ENCODE peak calls at places on chromosomes 6 and 20, in eight cellular contexts. M is T-helper 1 cell; X is GM13977; P is 8988T; D is T-helper 2 cell; L is HuH-7; J is activated T-cell treated with anti-CD3 and anti-CD28 coated beads, Interleukin-2, amount 50 U/mL, for 72 hours; T is mammary epithelial cell. Q is an unnamed sample.

GRCh38 chr6:912871-913663 is 220.1 kb upstream of the EXOC2 start:
- DNase-seq in M (no peak), P (peak; percentile 41), L (peak; percentile 43), J (no peak), X (peak; percentile 42), T (peak; percentile 7), D (no peak), Q (peak; percentile 44)

GRCh38 chr6:31821301-31822037 is 6.1 kb upstream of the HSPA1B start:
- DNase-seq in P (peak; percentile 60), J (peak; percentile 80), D (no peak), L (peak; percentile 54), X (peak; percentile 65), T (peak; percentile 38), M (no peak), Q (peak; percentile 84)

GRCh38 chr20:63498950-63499332 is at the start of gene EEF1A2:
- DNase-seq in L (peak; percentile 76), T (no peak), D (peak; percentile 63), M (peak; percentile 50), J (peak; percentile 44), X (peak; percentile 79), P (peak; percentile 93), Q (peak; percentile 62)

GRCh38 chr6:21026576-21027273 is 492.5 kb downstream of the CDKAL1 start:
- DNase-seq in M (no peak), X (no peak), J (no peak), P (no peak), L (no peak), D (no peak), T (peak; percentile 66), Q (peak; percentile 76)

GRCh38 chr6:166420351-166420750 is 37.6 kb upstream of the MPC1 start:
- DNase-seq in X (no peak), J (no peak), P (no peak), D (no peak), T (no peak), L (peak; percentile 93), M (no peak), Q (peak; percentile 55)

GRCh38 chr6:26270121-26270861 is 94.7 kb upstream of the BTN3A2 start:
- DNase-seq in T (no peak), X (no peak), J (peak; percentile 25), D (no peak), M (no peak), P (no peak), L (no peak), Q (no peak)

GRCh38 chr20:58652606-58653303 is 1.7 kb downstream of the STX16 start:
- DNase-seq in J (no peak), L (peak; percentile 32), T (no peak), X (no peak), P (no peak), M (no peak), D (no peak), Q (peak; percentile 41)

GRCh38 chr6:164142312-164142711 is 727.8 kb downstream of the QKI start:
- DNase-seq in T (no peak), M (no peak), L (no peak), X (no peak), D (no peak), P (no peak), J (no peak), Q (no peak)

GRCh38 chr6:165641672-165642156 is 21.3 kb downstream of the PDE10A start:
- DNase-seq in D (no peak), L (no peak), M (no peak), J (no peak), X (no peak), P (no peak), T (no peak), Q (no peak)

GRCh38 chr20:621115-621756 is 11.1 kb upstream of the TCF15 start:
- DNase-seq in T (no peak), J (no peak), D (no peak), X (no peak), P (no peak), M (no peak), L (no peak), Q (no peak)

GRCh38 chr6:56366112-56366852 is 118.9 kb upstream of the COL21A1 start:
- DNase-seq in D (no peak), P (no peak), M (no peak), X (no peak), T (no peak), J (no peak), L (no peak), Q (no peak)

GRCh38 chr6:71444222-71444621 is 155.6 kb downstream of the OGFRL1 start:
- DNase-seq in M (no peak), P (no peak), J (no peak), L (no peak), X (no peak), T (no peak), D (no peak), Q (peak; percentile 40)

GRCh38 chr20:10513931-10514575 is 78.9 kb downstream of the SLX4IP start:
- DNase-seq in X (peak; percentile 18), P (no peak), T (no peak), M (no peak), L (no peak), J (peak; percentile 9), D (no peak), Q (peak; percentile 39)

GRCh38 chr6:1190361-1190760 is 121.5 kb upstream of the FOXQ1 start:
- DNase-seq in X (no peak), L (no peak), D (no peak), T (peak; percentile 87), M (no peak), P (peak; percentile 28), J (no peak), Q (peak; percentile 58)

GRCh38 chr6:53151676-53152075 is 3.0 kb upstream of the GCM1 start:
- DNase-seq in X (peak; percentile 29), P (no peak), J (peak; percentile 11), M (no peak), T (no peak), D (no peak), L (peak; percentile 32), Q (peak; percentile 43)

GRCh38 chr6:134537146-134537555 is 219.2 kb upstream of the SGK1 start:
- DNase-seq in T (peak; percentile 100), L (no peak), P (peak; percentile 37), X (no peak), D (no peak), J (no peak), M (no peak), Q (peak; percentile 93)

GRCh38 chr20:25643735-25644134 is 19.9 kb upstream of the NANP start:
- DNase-seq in P (no peak), D (no peak), M (no peak), T (no peak), X (no peak), L (no peak), J (no peak), Q (no peak)

GRCh38 chr20:43840382-43841070 is 74.1 kb upstream of the TOX2 start:
- DNase-seq in M (peak; percentile 7), X (peak; percentile 74), L (peak; percentile 44), T (no peak), P (peak; percentile 79), D (no peak), J (peak; percentile 48), Q (peak; percentile 68)

GRCh38 chr6:22828179-22829062 is 259.1 kb downstream of the HDGFL1 start:
- DNase-seq in P (peak; percentile 17), T (peak; percentile 97), L (peak; percentile 73), D (no peak), M (no peak), X (peak; percentile 28), J (no peak), Q (peak; percentile 97)

GRCh38 chr6:44076366-44077200 is 50.7 kb downstream of the MRPL14 start:
- DNase-seq in D (no peak), T (no peak), X (peak; percentile 72), M (no peak), P (no peak), J (no peak), L (peak; percentile 59), Q (no peak)

GRCh38 chr20:61982951-61983315 is 82.7 kb downstream of the TAF4 start:
- DNase-seq in P (no peak), D (no peak), M (no peak), X (no peak), T (no peak), L (no peak), J (no peak), Q (no peak)

GRCh38 chr20:24735263-24735662 is 213.8 kb upstream of the CST7 start:
- DNase-seq in T (no peak), J (no peak), M (no peak), P (no peak), L (no peak), X (no peak), D (no peak), Q (no peak)

GRCh38 chr6:19289408-19289967 is 547.7 kb upstream of the ID4 start:
- DNase-seq in P (no peak), J (no peak), X (no peak), T (peak; percentile 32), D (no peak), M (no peak), L (no peak), Q (peak; percentile 62)

GRCh38 chr6:151723152-151723551 is 84.3 kb upstream of the ESR1 start:
- DNase-seq in T (no peak), J (peak; percentile 74), M (no peak), P (no peak), L (no peak), D (no peak), X (peak; percentile 47), Q (no peak)

GRCh38 chr20:48224531-48224930 is 439.2 kb upstream of the SULF2 start:
- DNase-seq in J (no peak), M (no peak), D (no peak), L (no peak), P (no peak), T (no peak), X (no peak), Q (no peak)

GRCh38 chr6:46265373-46265772 is 94.6 kb upstream of the ENPP5 start:
- DNase-seq in L (no peak), M (no peak), D (no peak), P (no peak), J (no peak), X (no peak), T (no peak), Q (no peak)

GRCh38 chr6:80607814-80608391 is 501.4 kb downstream of the BCKDHB start:
- DNase-seq in L (no peak), P (no peak), T (peak; percentile 74), M (no peak), X (no peak), D (no peak), J (no peak), Q (peak; percentile 65)

GRCh38 chr6:63685453-63686379 is 50.1 kb downstream of the PHF3 start:
- DNase-seq in L (no peak), D (no peak), M (no peak), T (no peak), P (no peak), X (peak; percentile 48), J (no peak), Q (no peak)

GRCh38 chr6:6515691-6516607 is 72.6 kb upstream of the LY86 start:
- DNase-seq in P (no peak), M (no peak), J (peak; percentile 86), T (no peak), L (no peak), X (peak; percentile 23), D (no peak), Q (no peak)

GRCh38 chr20:5621305-5621704 is 128.9 kb upstream of the SHLD1 start:
- DNase-seq in X (no peak), P (no peak), T (peak; percentile 45), J (no peak), M (no peak), L (no peak), D (no peak), Q (no peak)

GRCh38 chr6:170107606-170108222 is 183.2 kb downstream of the DLL1 start:
- DNase-seq in T (no peak), J (no peak), X (no peak), M (no peak), P (no peak), D (no peak), L (no peak), Q (no peak)

GRCh38 chr6:105676837-105677236 is 274.0 kb upstream of the PREP start:
- DNase-seq in D (no peak), L (no peak), X (no peak), M (no peak), P (no peak), T (no peak), J (no peak), Q (no peak)

GRCh38 chr6:123965894-123966293 is 162.2 kb downstream of the NKAIN2 start:
- DNase-seq in J (no peak), X (no peak), L (no peak), T (peak; percentile 38), M (no peak), P (no peak), D (no peak), Q (peak; percentile 10)

GRCh38 chr20:1894471-1894950 is 696 bp upstream of the SIRPA start:
- DNase-seq in J (peak; percentile 30), L (peak; percentile 55), D (no peak), P (peak; percentile 78), M (no peak), T (peak; percentile 64), X (peak; percentile 80), Q (peak; percentile 62)